ENCODE peak calls at places on chromosomes 7 and 10, in four cellular contexts. L is stimulated activated CD8-positive, alpha-beta memory T cell treated with anti-CD3 and anti-CD28 coated beads, Interleukin-7, amount 100 ng/mL, for 48 hours; W is stimulated activated CD4-positive, alpha-beta T cell treated with anti-CD3 and anti-CD28 coated beads, Interleukin-1b, Interleukin-23, amount 100 ng/mL, for 48 hours; F is activated CD4-positive, alpha-beta T cell treated with anti-CD3 and anti-CD28 coated beads, Interleukin-2, amount 10 ng/mL, durations not matched to agents 7 days and 5 days. S is an unnamed sample.

GRCh38 chr7:133650487-133651292 is 397.8 kb downstream of the EXOC4 start:
- DNase-seq in L (no peak), W (no peak), F (no peak), S (no peak)

GRCh38 chr10:98404571-98405396 is 10.2 kb downstream of the PYROXD2 start:
- DNase-seq in L (peak), W (peak), F (no peak), S (peak)

GRCh38 chr7:140403878-140404564 is at the start of gene RAB19:
- DNase-seq in L (no peak), W (peak), F (peak), S (peak)

GRCh38 chr10:10677479-10677878 is 340.2 kb upstream of the CELF2 start:
- DNase-seq in L (peak), W (peak), F (peak), S (peak)

GRCh38 chr7:100642534-100642907 is 1.2 kb upstream of the TFR2 start:
- DNase-seq in L (peak), W (no peak), F (peak), S (peak)

GRCh38 chr7:107394831-107395230 is 75.0 kb upstream of the GPR22 start:
- DNase-seq in L (no peak), W (no peak), F (no peak), S (no peak)

GRCh38 chr7:41244246-41244645 is 458.6 kb downstream of the INHBA start:
- DNase-seq in L (no peak), W (no peak), F (no peak), S (no peak)

GRCh38 chr10:110456523-110457091 is 41.1 kb upstream of the DUSP5 start:
- DNase-seq in L (no peak), W (no peak), F (no peak), S (no peak)

GRCh38 chr7:151138541-151138910 is 29.0 kb downstream of the GBX1 start:
- DNase-seq in L (no peak), W (no peak), F (no peak), S (no peak)

GRCh38 chr7:106611911-106612310 is 49.0 kb downstream of the CCDC71L start:
- DNase-seq in L (no peak), W (no peak), F (no peak), S (no peak)

GRCh38 chr10:120607016-120607709 is 150.1 kb downstream of the PLPP4 start:
- DNase-seq in L (no peak), W (no peak), F (no peak), S (no peak)

GRCh38 chr10:6229746-6230145 is 27.0 kb downstream of the PFKFB3 start:
- DNase-seq in L (no peak), W (no peak), F (no peak), S (no peak)

S was measured in activated T-cell treated with anti-CD3 and anti-CD28 coated beads, Interleukin-2, amount 50 U/mL, for 48 hours.